ENCODE peak calls at places on chromosomes 5 and 9, in six cellular contexts. X is kidney glomerular epithelial cell; W is heart left ventricle; B is A549; J is stimulated activated CD8-positive, alpha-beta memory T cell treated with anti-CD3 and anti-CD28 coated beads, Interleukin-15, amount 100 ng/mL, for 1 hour; E is NCI-H1105 treated with DMSO at 0.1 percent for 48 hours. R is an unnamed sample.

GRCh38 chr5:72503888-72504491 is 3.2 kb downstream of the ZNF366 start:
- DNase-seq in X (no peak), W (peak; percentile 31), B (peak; percentile 15), J (no peak), E (no peak), R (no peak)

GRCh38 chr5:150804388-150804787 is 25.8 kb downstream of the SMIM3 start:
- DNase-seq in X (no peak), W (no peak), B (no peak), J (no peak), E (no peak), R (no peak)

GRCh38 chr5:142548739-142549275 is 137.1 kb downstream of the FGF1 start:
- DNase-seq in X (peak; percentile 94), W (peak; percentile 61), B (peak; percentile 79), J (no peak), E (peak; percentile 62), R (peak; percentile 70)

GRCh38 chr5:17203329-17204132 is 13.9 kb upstream of the BASP1 start:
- DNase-seq in X (peak; percentile 67), W (no peak), B (peak; percentile 72), J (no peak), E (peak; percentile 51), R (peak; percentile 25)

GRCh38 chr9:91334053-91334452 is 27.7 kb downstream of the AUH start:
- DNase-seq in X (no peak), W (no peak), B (no peak), J (no peak), E (no peak), R (no peak)

GRCh38 chr5:77437194-77437593 is 54.9 kb downstream of the WDR41 start:
- DNase-seq in X (no peak), W (no peak), B (no peak), J (no peak), E (peak; percentile 39), R (no peak)

GRCh38 chr5:122156724-122157325 is 27.5 kb downstream of the ZNF474 start:
- DNase-seq in X (peak; percentile 33), W (no peak), B (no peak), J (no peak), E (no peak), R (no peak)

GRCh38 chr5:135398160-135398854 is 724 bp downstream of the MACROH2A1 start:
- DNase-seq in X (no peak), W (no peak), B (peak; percentile 28), J (no peak), E (peak; percentile 18), R (no peak)

GRCh38 chr9:81092057-81092456 is 597.3 kb downstream of the TLE1 start:
- DNase-seq in X (no peak), W (no peak), B (no peak), J (no peak), E (no peak), R (no peak)

GRCh38 chr9:131609116-131609830 is 64.0 kb downstream of the PRRT1B start:
- DNase-seq in X (peak; percentile 18), W (peak; percentile 64), B (peak; percentile 10), J (no peak), E (no peak), R (no peak)

GRCh38 chr9:76810377-76810957 is 46.2 kb downstream of the PCA3 start:
- DNase-seq in X (peak; percentile 70), W (no peak), B (peak; percentile 8), J (no peak), E (peak; percentile 71), R (peak; percentile 38)